ENCODE peak calls at places on chromosomes 11 and 22, in six cellular contexts. V, H, I, G, Q and X are unnamed samples.

GRCh38 chr11:65489061-65489705 is 9.7 kb upstream of the MALAT1 start:
- DNase-seq in H (peak), G (no peak), V (no peak), Q (no peak), I (no peak), X (no peak)

GRCh38 chr11:92284558-92284957 is 59.9 kb downstream of the FAT3 start:
- DNase-seq in G (no peak), Q (no peak), I (no peak), H (no peak), V (no peak), X (no peak)

GRCh38 chr11:109641549-109641948 is 219.6 kb downstream of the C11orf87 start:
- DNase-seq in Q (no peak), H (no peak), G (no peak), I (no peak), V (no peak), X (no peak)

GRCh38 chr22:39242809-39243442 is 1.9 kb downstream of the PDGFB start:
- DNase-seq in I (no peak), G (no peak), V (no peak), Q (no peak), H (no peak), X (no peak)

GRCh38 chr11:128607819-128608218 is 20.5 kb upstream of the ETS1 start:
- DNase-seq in V (no peak), G (no peak), H (no peak), Q (no peak), I (no peak), X (no peak)

GRCh38 chr11:120871924-120872323 is 152.0 kb upstream of the TBCEL start:
- DNase-seq in I (no peak), G (no peak), H (no peak), Q (no peak), V (no peak), X (no peak)

GRCh38 chr11:124170801-124171586 is 12.2 kb upstream of the OR10D3 start:
- DNase-seq in G (no peak), Q (no peak), V (no peak), H (no peak), I (no peak), X (no peak)

GRCh38 chr11:111097191-111097590 is 148.3 kb upstream of the POU2AF2 start:
- DNase-seq in V (no peak), I (no peak), G (peak), Q (no peak), H (no peak), X (no peak)

GRCh38 chr22:31692186-31692886 is 30.3 kb upstream of the PISD start:
- DNase-seq in H (no peak), G (peak), I (peak), V (no peak), Q (no peak), X (no peak)

GRCh38 chr22:37219534-37219933 is 7.3 kb upstream of the SSTR3 start:
- DNase-seq in Q (peak), I (no peak), H (no peak), G (no peak), V (no peak), X (no peak)

GRCh38 chr22:35783943-35784614 is 66.4 kb downstream of the APOL5 start:
- DNase-seq in H (no peak), Q (no peak), V (no peak), G (peak), I (no peak), X (no peak)

GRCh38 chr11:20808328-20808727 is 138.9 kb downstream of the NELL1 start:
- DNase-seq in I (no peak), Q (no peak), V (no peak), H (no peak), G (no peak), X (no peak)

GRCh38 chr11:19711911-19712280 is 741 bp upstream of the NAV2 start:
- DNase-seq in H (no peak), I (peak), Q (no peak), V (no peak), G (no peak), X (no peak)

GRCh38 chr11:47886096-47886495 is 37.9 kb upstream of the NUP160 start:
- DNase-seq in Q (no peak), H (no peak), I (no peak), V (no peak), G (no peak), X (no peak)

GRCh38 chr22:41380993-41381328 is 781 bp upstream of the TEF start:
- DNase-seq in H (peak), G (peak), I (no peak), V (peak), Q (no peak), X (no peak)

GRCh38 chr11:64123679-64124078 is 42.2 kb downstream of the MACROD1 start:
- DNase-seq in H (no peak), G (no peak), V (no peak), I (no peak), Q (no peak), X (no peak)

GRCh38 chr11:27239305-27239942 is 123.6 kb downstream of the CCDC34 start:
- DNase-seq in I (no peak), G (no peak), Q (no peak), V (peak), H (no peak), X (no peak)

GRCh38 chr11:130498181-130498580 is 49.7 kb downstream of the ADAMTS15 start:
- DNase-seq in H (no peak), V (no peak), I (no peak), Q (no peak), G (no peak), X (no peak)

GRCh38 chr11:103327721-103328120 is 218.5 kb downstream of the DYNC2H1 start:
- DNase-seq in Q (no peak), V (no peak), H (no peak), I (no peak), G (no peak), X (no peak)

GRCh38 chr11:18394300-18394927 is at the start of gene LDHA:
- DNase-seq in G (peak), V (peak), H (peak), I (peak), Q (peak), X (peak)

GRCh38 chr11:69094915-69095290 is 46.2 kb downstream of the TPCN2 start:
- DNase-seq in Q (no peak), H (no peak), V (no peak), I (no peak), G (no peak), X (no peak)

GRCh38 chr11:46273511-46274205 is 3.8 kb upstream of the CREB3L1 start:
- DNase-seq in G (no peak), Q (no peak), H (no peak), I (no peak), V (no peak), X (no peak)